ENCODE peak calls at places on chromosomes 1 and 21, in seven cellular contexts. Z, T, A, G, X, P and R are unnamed samples.

GRCh38 chr1:161072751-161073449 is 3.2 kb upstream of the ARHGAP30 start:
- DNase-seq in Z (no peak), T (no peak), A (no peak), G (no peak), X (no peak), P (no peak), R (no peak)

GRCh38 chr1:53463961-53464899 is 5.0 kb downstream of the DMRTB1 start:
- DNase-seq in Z (no peak), T (no peak), A (no peak), G (no peak), X (no peak), P (no peak), R (no peak)

GRCh38 chr1:201713093-201713810 is 115.7 kb upstream of the IPO9 start:
- DNase-seq in Z (no peak), T (no peak), A (no peak), G (no peak), X (peak), P (peak), R (no peak)

GRCh38 chr1:172976222-172977041 is 74.3 kb downstream of the TNFSF18 start:
- DNase-seq in Z (no peak), T (no peak), A (no peak), G (no peak), X (no peak), P (peak), R (no peak)

GRCh38 chr1:85975770-85976386 is 180.7 kb downstream of the COL24A1 start:
- DNase-seq in Z (no peak), T (no peak), A (no peak), G (peak), X (no peak), P (no peak), R (no peak)

GRCh38 chr1:117919376-117919775 is 10.0 kb downstream of the GDAP2 start:
- DNase-seq in Z (no peak), T (no peak), A (no peak), G (no peak), X (no peak), P (no peak), R (no peak)

GRCh38 chr1:229271448-229272120 is 673 bp downstream of the RAB4A start:
- DNase-seq in Z (peak), T (peak), A (peak), G (no peak), X (peak), P (no peak), R (peak)

GRCh38 chr1:9359898-9360297 is 67.2 kb downstream of the SPSB1 start:
- DNase-seq in Z (no peak), T (no peak), A (no peak), G (no peak), X (no peak), P (no peak), R (no peak)

GRCh38 chr1:227343201-227343600 is 24.9 kb upstream of the CDC42BPA start:
- DNase-seq in Z (no peak), T (no peak), A (no peak), G (no peak), X (no peak), P (no peak), R (no peak)

GRCh38 chr1:248618119-248618518 is 16.8 kb downstream of the OR2T11 start:
- DNase-seq in Z (no peak), T (no peak), A (no peak), G (no peak), X (no peak), P (no peak), R (no peak)

GRCh38 chr1:28668956-28669719 is 554 bp downstream of the GMEB1 start:
- DNase-seq in Z (peak), T (peak), A (peak), G (peak), X (peak), P (peak), R (peak)

GRCh38 chr1:89794406-89794805 is 26.4 kb upstream of the LRRC8D start:
- DNase-seq in Z (no peak), T (no peak), A (no peak), G (no peak), X (no peak), P (no peak), R (no peak)

GRCh38 chr1:150552692-150553278 is 3.6 kb downstream of the ADAMTSL4 start:
- DNase-seq in Z (no peak), T (no peak), A (no peak), G (no peak), X (no peak), P (no peak), R (no peak)

GRCh38 chr1:242426271-242426905 is 98.1 kb downstream of the PLD5 start:
- DNase-seq in Z (no peak), T (no peak), A (no peak), G (no peak), X (no peak), P (no peak), R (no peak)

GRCh38 chr1:58981392-58981791 is 197.5 kb upstream of the JUN start:
- DNase-seq in Z (no peak), T (no peak), A (no peak), G (no peak), X (no peak), P (no peak), R (no peak)

GRCh38 chr1:207991331-207991914 is 80.5 kb upstream of the CD34 start:
- DNase-seq in Z (no peak), T (no peak), A (no peak), G (no peak), X (no peak), P (no peak), R (no peak)

GRCh38 chr1:2496087-2496622 is 20.1 kb downstream of the PLCH2 start:
- DNase-seq in Z (no peak), T (peak), A (peak), G (no peak), X (no peak), P (no peak), R (peak)

GRCh38 chr1:8962812-8963669 is 17.4 kb downstream of the CA6 start:
- DNase-seq in Z (no peak), T (peak), A (peak), G (peak), X (no peak), P (no peak), R (peak)

GRCh38 chr1:41878911-41879310 is 39.8 kb downstream of the HIVEP3 start:
- DNase-seq in Z (no peak), T (no peak), A (no peak), G (no peak), X (no peak), P (no peak), R (no peak)

GRCh38 chr1:55478742-55479141 is 263.6 kb upstream of the USP24 start:
- DNase-seq in Z (no peak), T (peak), A (no peak), G (no peak), X (no peak), P (no peak), R (no peak)

GRCh38 chr21:44024895-44025353 is 12.8 kb downstream of the TRAPPC10 start:
- DNase-seq in Z (no peak), T (no peak), A (no peak), G (no peak), X (peak), P (no peak), R (no peak)

GRCh38 chr21:25898671-25899070 is 163.9 kb downstream of the GABPA start:
- DNase-seq in Z (no peak), T (no peak), A (no peak), G (no peak), X (no peak), P (no peak), R (no peak)

GRCh38 chr1:8047686-8048522 is 21.8 kb upstream of the ERRFI1 start:
- DNase-seq in Z (no peak), T (no peak), A (no peak), G (no peak), X (no peak), P (no peak), R (no peak)

GRCh38 chr1:153447498-153448170 is 12.8 kb downstream of the S100A7 start:
- DNase-seq in Z (no peak), T (no peak), A (no peak), G (no peak), X (no peak), P (no peak), R (no peak)

GRCh38 chr1:27299385-27300252 is 22.3 kb upstream of the TMEM222 start:
- DNase-seq in Z (no peak), T (no peak), A (no peak), G (no peak), X (peak), P (peak), R (no peak)